ENCODE peak calls at places on chromosomes 4 and X, in seven cellular contexts. One of them, this sample, is unnamed. For H3K27me3, the result is how much of the 10 kb centered on the place peaks cover.

GRCh38 chr4:128354205-128354821 is 66.7 kb upstream of the PGRMC2 start:
- DNase-seq in trophoblast cell: peak
- DNase-seq in transverse colon: peak
- DNase-seq in mesendoderm: peak
- DNase-seq in neuronal stem cell: peak
- DNase-seq in naive thymus-derived CD4-positive, alpha-beta T cell: no peak
- DNase-seq in fibroblast of lung: peak
- DNase-seq in this sample: no peak

GRCh38 chrX:125327891-125328290 is 8.2 kb downstream of the TEX13C start:
- DNase-seq in trophoblast cell: no peak
- DNase-seq in transverse colon: no peak
- DNase-seq in mesendoderm: no peak
- DNase-seq in neuronal stem cell: no peak
- DNase-seq in naive thymus-derived CD4-positive, alpha-beta T cell: no peak
- DNase-seq in fibroblast of lung: no peak
- DNase-seq in this sample: no peak

GRCh38 chrX:136204571-136204970 is 46.6 kb downstream of the MAP7D3 start:
- DNase-seq in trophoblast cell: peak
- DNase-seq in transverse colon: peak
- DNase-seq in mesendoderm: peak
- DNase-seq in neuronal stem cell: no peak
- DNase-seq in naive thymus-derived CD4-positive, alpha-beta T cell: no peak
- DNase-seq in fibroblast of lung: peak
- DNase-seq in this sample: peak

GRCh38 chr4:141036786-141037185 is 96.5 kb downstream of the RNF150 start:
- DNase-seq in trophoblast cell: no peak
- DNase-seq in transverse colon: no peak
- DNase-seq in mesendoderm: no peak
- DNase-seq in neuronal stem cell: no peak
- DNase-seq in naive thymus-derived CD4-positive, alpha-beta T cell: no peak
- DNase-seq in fibroblast of lung: peak
- DNase-seq in this sample: no peak

GRCh38 chr4:13542577-13543042 is 1.7 kb downstream of the NKX3-2 start:
- DNase-seq in trophoblast cell: no peak
- DNase-seq in transverse colon: no peak
- DNase-seq in mesendoderm: no peak
- DNase-seq in neuronal stem cell: no peak
- DNase-seq in naive thymus-derived CD4-positive, alpha-beta T cell: no peak
- DNase-seq in fibroblast of lung: no peak
- DNase-seq in this sample: no peak

GRCh38 chr4:13007802-13008201 is 476.3 kb downstream of the RAB28 start:
- DNase-seq in trophoblast cell: no peak
- DNase-seq in transverse colon: no peak
- DNase-seq in mesendoderm: no peak
- DNase-seq in neuronal stem cell: no peak
- DNase-seq in naive thymus-derived CD4-positive, alpha-beta T cell: no peak
- DNase-seq in fibroblast of lung: no peak
- DNase-seq in this sample: no peak

GRCh38 chrX:137945470-137945869 is 379.5 kb downstream of the ZIC3 start:
- DNase-seq in trophoblast cell: no peak
- DNase-seq in transverse colon: no peak
- DNase-seq in mesendoderm: no peak
- DNase-seq in neuronal stem cell: no peak
- DNase-seq in naive thymus-derived CD4-positive, alpha-beta T cell: no peak
- DNase-seq in fibroblast of lung: no peak
- DNase-seq in this sample: no peak

GRCh38 chr4:82421796-82422560 is 8.3 kb downstream of the HNRNPDL start:
- DNase-seq in trophoblast cell: peak
- DNase-seq in transverse colon: no peak
- DNase-seq in mesendoderm: no peak
- DNase-seq in neuronal stem cell: no peak
- DNase-seq in naive thymus-derived CD4-positive, alpha-beta T cell: no peak
- DNase-seq in fibroblast of lung: no peak
- DNase-seq in this sample: no peak

GRCh38 chr4:71498002-71498401 is 159.2 kb downstream of the SLC4A4 start:
- DNase-seq in trophoblast cell: no peak
- DNase-seq in transverse colon: no peak
- DNase-seq in mesendoderm: no peak
- DNase-seq in neuronal stem cell: no peak
- DNase-seq in naive thymus-derived CD4-positive, alpha-beta T cell: no peak
- DNase-seq in fibroblast of lung: peak
- DNase-seq in this sample: no peak

GRCh38 chrX:7261672-7262332 is 113.8 kb upstream of the PUDP start:
- DNase-seq in trophoblast cell: no peak
- DNase-seq in transverse colon: no peak
- DNase-seq in mesendoderm: no peak
- DNase-seq in neuronal stem cell: no peak
- DNase-seq in naive thymus-derived CD4-positive, alpha-beta T cell: no peak
- DNase-seq in fibroblast of lung: no peak
- DNase-seq in this sample: no peak

GRCh38 chrX:154436597-154437397 is at the start of gene GDI1:
- DNase-seq in trophoblast cell: peak
- DNase-seq in transverse colon: peak
- DNase-seq in mesendoderm: peak
- DNase-seq in neuronal stem cell: no peak
- DNase-seq in naive thymus-derived CD4-positive, alpha-beta T cell: peak
- DNase-seq in fibroblast of lung: peak
- DNase-seq in this sample: peak

GRCh38 chr4:153547520-153547919 is 81.4 kb downstream of the TMEM131L start:
- DNase-seq in trophoblast cell: no peak
- DNase-seq in transverse colon: no peak
- DNase-seq in mesendoderm: no peak
- DNase-seq in neuronal stem cell: no peak
- DNase-seq in naive thymus-derived CD4-positive, alpha-beta T cell: no peak
- DNase-seq in fibroblast of lung: no peak
- DNase-seq in this sample: no peak

GRCh38 chrX:127908369-127908768 is 143.8 kb downstream of the ACTRT1 start:
- DNase-seq in trophoblast cell: no peak
- DNase-seq in transverse colon: no peak
- DNase-seq in mesendoderm: no peak
- DNase-seq in neuronal stem cell: no peak
- DNase-seq in naive thymus-derived CD4-positive, alpha-beta T cell: no peak
- DNase-seq in fibroblast of lung: no peak
- DNase-seq in this sample: no peak

GRCh38 chr4:142168181-142168580 is 531.8 kb downstream of the IL15 start:
- DNase-seq in trophoblast cell: no peak
- DNase-seq in transverse colon: no peak
- DNase-seq in mesendoderm: no peak
- DNase-seq in neuronal stem cell: no peak
- DNase-seq in naive thymus-derived CD4-positive, alpha-beta T cell: no peak
- DNase-seq in fibroblast of lung: peak
- DNase-seq in this sample: no peak

GRCh38 chr4:82372502-82372873 is 1.3 kb downstream of the HNRNPD start:
- DNase-seq in trophoblast cell: peak
- DNase-seq in transverse colon: peak
- DNase-seq in mesendoderm: peak
- DNase-seq in neuronal stem cell: no peak
- DNase-seq in naive thymus-derived CD4-positive, alpha-beta T cell: no peak
- DNase-seq in fibroblast of lung: no peak
- DNase-seq in this sample: peak

GRCh38 chr4:140856692-140857091 is 100.5 kb upstream of the TBC1D9 start:
- DNase-seq in trophoblast cell: no peak
- DNase-seq in transverse colon: no peak
- DNase-seq in mesendoderm: peak
- DNase-seq in neuronal stem cell: no peak
- DNase-seq in naive thymus-derived CD4-positive, alpha-beta T cell: no peak
- DNase-seq in fibroblast of lung: peak
- DNase-seq in this sample: no peak

GRCh38 chr4:66000500-66001117 is 330.3 kb upstream of the EPHA5 start:
- DNase-seq in trophoblast cell: no peak
- DNase-seq in transverse colon: no peak
- DNase-seq in mesendoderm: no peak
- DNase-seq in neuronal stem cell: no peak
- DNase-seq in naive thymus-derived CD4-positive, alpha-beta T cell: no peak
- DNase-seq in fibroblast of lung: peak
- DNase-seq in this sample: no peak
- H3K27me3 ChIP-seq in trophoblast cell: under half
- H3K27me3 ChIP-seq in transverse colon: under half
- H3K27me3 ChIP-seq in mesendoderm: under half
- H3K27me3 ChIP-seq in neuronal stem cell: under half
- H3K27me3 ChIP-seq in naive thymus-derived CD4-positive, alpha-beta T cell: under half
- H3K27me3 ChIP-seq in fibroblast of lung: under half
- H3K27me3 ChIP-seq in this sample: under half

DNA sequence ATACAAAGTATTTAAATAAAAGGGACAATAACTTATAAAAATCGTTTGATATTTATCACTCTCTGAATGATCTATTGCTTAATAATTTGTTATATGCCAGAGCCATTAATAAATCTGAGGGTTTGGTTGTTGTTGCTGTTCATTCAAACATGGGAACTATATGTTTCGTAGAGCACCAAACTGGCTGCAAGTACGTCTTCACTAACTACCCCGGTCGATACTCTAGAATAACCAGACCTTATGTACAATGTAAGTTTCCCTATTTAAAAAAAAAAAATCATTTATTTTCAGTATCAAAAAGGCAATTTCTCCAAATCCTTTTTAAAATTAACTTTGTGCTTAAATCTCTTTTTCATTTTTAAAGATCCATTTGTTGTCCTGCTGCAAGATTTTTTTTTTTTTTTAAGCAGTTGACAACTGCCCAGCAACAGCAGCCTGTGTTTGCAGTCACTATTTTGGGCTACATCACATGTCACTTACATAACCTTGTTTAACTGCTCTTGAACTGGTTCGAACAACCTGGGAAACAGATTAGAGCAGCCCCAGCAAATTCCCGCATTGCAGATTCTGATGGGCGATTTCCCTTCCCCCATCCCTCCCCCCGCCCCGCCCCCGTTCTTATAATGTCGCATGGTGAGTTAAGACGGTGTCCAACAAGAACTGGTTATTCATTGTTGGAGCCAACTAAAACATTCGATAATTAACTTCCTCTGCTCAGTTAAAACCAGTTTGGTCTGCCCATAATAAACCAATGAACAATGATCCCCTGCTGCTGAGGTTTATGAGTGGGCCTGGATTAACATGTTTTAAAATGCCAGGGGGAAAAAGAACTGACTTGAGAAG is 238.9 kb downstream of the NR3C2 start:
- DNase-seq in trophoblast cell: no peak
- DNase-seq in transverse colon: no peak
- DNase-seq in mesendoderm: peak
- DNase-seq in neuronal stem cell: peak
- DNase-seq in naive thymus-derived CD4-positive, alpha-beta T cell: no peak
- DNase-seq in fibroblast of lung: no peak
- DNase-seq in this sample: no peak
- H3K27ac ChIP-seq in trophoblast cell: no peak
- H3K27ac ChIP-seq in transverse colon: peak
- H3K27ac ChIP-seq in mesendoderm: no peak
- H3K27ac ChIP-seq in neuronal stem cell: peak
- H3K27ac ChIP-seq in naive thymus-derived CD4-positive, alpha-beta T cell: no peak
- H3K27ac ChIP-seq in fibroblast of lung: no peak
- H3K27ac ChIP-seq in this sample: peak

DNA sequence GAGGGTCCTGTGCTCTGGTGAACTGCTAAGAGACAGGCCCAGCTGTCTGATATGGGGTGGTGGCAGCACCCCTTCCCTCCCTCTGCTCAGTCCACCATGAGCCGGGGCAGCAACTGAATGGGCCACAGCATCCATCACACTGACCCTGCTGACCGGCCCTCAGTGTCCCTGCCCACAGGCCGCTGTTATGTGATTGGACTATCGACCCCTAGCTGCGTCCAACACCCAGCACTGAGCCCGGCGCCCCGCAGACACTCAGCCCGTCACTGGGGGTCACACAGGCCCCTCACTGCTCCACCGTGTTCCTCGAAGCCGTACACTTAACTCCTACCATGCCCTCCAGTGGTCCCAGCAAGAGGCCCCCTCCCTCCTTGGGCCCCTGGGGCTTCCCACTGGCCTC is 88.8 kb upstream of the PSAPL1 start:
- DNase-seq in trophoblast cell: no peak
- DNase-seq in transverse colon: no peak
- DNase-seq in mesendoderm: no peak
- DNase-seq in neuronal stem cell: no peak
- DNase-seq in naive thymus-derived CD4-positive, alpha-beta T cell: no peak
- DNase-seq in fibroblast of lung: no peak
- DNase-seq in this sample: no peak
- H3K27me3 ChIP-seq in trophoblast cell: under half
- H3K27me3 ChIP-seq in transverse colon: under half
- H3K27me3 ChIP-seq in mesendoderm: under half
- H3K27me3 ChIP-seq in neuronal stem cell: under half
- H3K27me3 ChIP-seq in naive thymus-derived CD4-positive, alpha-beta T cell: under half
- H3K27me3 ChIP-seq in fibroblast of lung: under half
- H3K27me3 ChIP-seq in this sample: under half

GRCh38 chr4:94650129-94650495 is 107.6 kb upstream of the BMPR1B start:
- DNase-seq in trophoblast cell: no peak
- DNase-seq in transverse colon: no peak
- DNase-seq in mesendoderm: no peak
- DNase-seq in neuronal stem cell: no peak
- DNase-seq in naive thymus-derived CD4-positive, alpha-beta T cell: no peak
- DNase-seq in fibroblast of lung: no peak
- DNase-seq in this sample: no peak
- H3K27ac ChIP-seq in trophoblast cell: no peak
- H3K27ac ChIP-seq in transverse colon: no peak
- H3K27ac ChIP-seq in mesendoderm: no peak
- H3K27ac ChIP-seq in neuronal stem cell: no peak
- H3K27ac ChIP-seq in naive thymus-derived CD4-positive, alpha-beta T cell: no peak
- H3K27ac ChIP-seq in fibroblast of lung: no peak
- H3K27ac ChIP-seq in this sample: no peak

GRCh38 chr4:1109332-1109731 is 4.0 kb downstream of the RNF212 start:
- DNase-seq in trophoblast cell: no peak
- DNase-seq in transverse colon: no peak
- DNase-seq in mesendoderm: no peak
- DNase-seq in neuronal stem cell: no peak
- DNase-seq in naive thymus-derived CD4-positive, alpha-beta T cell: no peak
- DNase-seq in fibroblast of lung: no peak
- DNase-seq in this sample: no peak
- H3K27me3 ChIP-seq in trophoblast cell: under half
- H3K27me3 ChIP-seq in transverse colon: under half
- H3K27me3 ChIP-seq in mesendoderm: under half
- H3K27me3 ChIP-seq in neuronal stem cell: under half
- H3K27me3 ChIP-seq in naive thymus-derived CD4-positive, alpha-beta T cell: under half
- H3K27me3 ChIP-seq in fibroblast of lung: under half
- H3K27me3 ChIP-seq in this sample: under half

GRCh38 chr4:184383497-184384055 is 90.8 kb downstream of the IRF2 start:
- DNase-seq in trophoblast cell: peak
- DNase-seq in transverse colon: peak
- DNase-seq in mesendoderm: no peak
- DNase-seq in neuronal stem cell: no peak
- DNase-seq in naive thymus-derived CD4-positive, alpha-beta T cell: no peak
- DNase-seq in fibroblast of lung: peak
- DNase-seq in this sample: peak
- H3K27ac ChIP-seq in trophoblast cell: no peak
- H3K27ac ChIP-seq in transverse colon: peak
- H3K27ac ChIP-seq in mesendoderm: no peak
- H3K27ac ChIP-seq in neuronal stem cell: no peak
- H3K27ac ChIP-seq in naive thymus-derived CD4-positive, alpha-beta T cell: no peak
- H3K27ac ChIP-seq in fibroblast of lung: peak
- H3K27ac ChIP-seq in this sample: peak